ENCODE peak calls at places on chromosomes 5 and 9, in nine cellular contexts. J is ovary; R is heart right ventricle; B is mesenchymal stem cell; L is CD8-positive, alpha-beta T cell; X is tibial nerve; N is HCT116; K is K562; F is spleen. T is an unnamed sample. For H3K4me1, the result is how much of the 10 kb centered on the place peaks cover.

GRCh38 chr5:138241688-138242547 is 28.8 kb upstream of the CDC23 start:
- DNase-seq in J (no peak), R (peak), B (peak), L (no peak), X (peak), N (no peak), K (peak), F (peak), T (peak)

GRCh38 chr5:140035881-140036280 is 7.2 kb downstream of the NRG2 start:
- DNase-seq in J (no peak), R (peak), B (peak), L (no peak), X (no peak), N (no peak), K (no peak), F (no peak), T (no peak)

GRCh38 chr5:122154910-122155309 is 25.6 kb downstream of the ZNF474 start:
- DNase-seq in J (no peak), R (no peak), B (peak), L (no peak), X (peak), N (no peak), K (peak), F (no peak), T (no peak)

GRCh38 chr5:31611002-31611401 is 27.9 kb upstream of the PDZD2 start:
- DNase-seq in J (no peak), R (no peak), B (no peak), L (no peak), X (no peak), N (no peak), K (no peak), F (no peak), T (no peak)

GRCh38 chr5:7849531-7850240 is 1.2 kb downstream of the CFAP90 start:
- DNase-seq in J (peak), R (peak), B (peak), L (no peak), X (no peak), N (no peak), K (no peak), F (no peak), T (no peak)

GRCh38 chr9:29691758-29692407 is 2118.6 kb upstream of the C9orf72 start:
- DNase-seq in J (no peak), R (no peak), B (peak), L (no peak), X (no peak), N (peak), K (no peak), F (no peak), T (no peak)

GRCh38 chr5:67793418-67793817 is 422.1 kb upstream of the PIK3R1 start:
- DNase-seq in J (no peak), R (no peak), B (no peak), L (no peak), X (no peak), N (no peak), K (no peak), F (no peak), T (no peak)

GRCh38 chr9:4069457-4070162 is 230.3 kb downstream of the GLIS3 start:
- DNase-seq in J (no peak), R (no peak), B (peak), L (no peak), X (no peak), N (no peak), K (no peak), F (no peak), T (no peak)

GRCh38 chr5:170273968-170274710 is 23.4 kb downstream of the LCP2 start:
- DNase-seq in J (no peak), R (no peak), B (no peak), L (no peak), X (no peak), N (peak), K (peak), F (no peak), T (peak)

GRCh38 chr5:151156732-151157402 is 712 bp downstream of the ANXA6 start:
- DNase-seq in J (no peak), R (no peak), B (peak), L (no peak), X (no peak), N (no peak), K (no peak), F (peak), T (no peak)

GRCh38 chr5:73254634-73255033 is 81.6 kb downstream of the TMEM174 start:
- DNase-seq in J (no peak), R (no peak), B (no peak), L (no peak), X (no peak), N (no peak), K (no peak), F (no peak), T (no peak)

GRCh38 chr9:133142657-133143592 is 20.8 kb downstream of the GBGT1 start:
- DNase-seq in J (no peak), R (no peak), B (no peak), L (no peak), X (no peak), N (no peak), K (peak), F (peak), T (peak)

GRCh38 chr5:76414788-76415187 is 11.7 kb downstream of the IQGAP2 start:
- DNase-seq in J (no peak), R (no peak), B (no peak), L (no peak), X (no peak), N (no peak), K (no peak), F (no peak), T (no peak)

GRCh38 chr5:116553366-116553765 is 21.3 kb downstream of the SEMA6A start:
- DNase-seq in J (no peak), R (no peak), B (no peak), L (no peak), X (no peak), N (no peak), K (no peak), F (no peak), T (no peak)

GRCh38 chr5:7910738-7911428 is 41.9 kb downstream of the MTRR start:
- DNase-seq in J (no peak), R (no peak), B (no peak), L (no peak), X (no peak), N (no peak), K (no peak), F (no peak), T (no peak)

GRCh38 chr9:84947412-84947972 is 278.0 kb downstream of the NTRK2 start:
- DNase-seq in J (no peak), R (no peak), B (no peak), L (no peak), X (no peak), N (no peak), K (no peak), F (no peak), T (no peak)

GRCh38 chr5:31049933-31050704 is 143.4 kb upstream of the CDH6 start:
- DNase-seq in J (no peak), R (no peak), B (peak), L (no peak), X (no peak), N (no peak), K (no peak), F (no peak), T (no peak)

GRCh38 chr5:31656806-31657205 is 17.9 kb downstream of the PDZD2 start:
- DNase-seq in J (no peak), R (no peak), B (no peak), L (no peak), X (no peak), N (no peak), K (no peak), F (no peak), T (no peak)

GRCh38 chr9:6973762-6974161 is 216.0 kb downstream of the KDM4C start:
- DNase-seq in J (no peak), R (no peak), B (peak), L (no peak), X (no peak), N (no peak), K (no peak), F (no peak), T (no peak)

GRCh38 chr9:4277531-4277991 is 22.3 kb downstream of the GLIS3 start:
- DNase-seq in J (no peak), R (no peak), B (no peak), L (no peak), X (no peak), N (no peak), K (no peak), F (no peak), T (peak)

GRCh38 chr9:32434892-32435291 is 50.4 kb downstream of the ACO1 start:
- DNase-seq in J (no peak), R (no peak), B (peak), L (no peak), X (no peak), N (no peak), K (no peak), F (no peak), T (no peak)

GRCh38 chr9:4090491-4090890 is 209.4 kb downstream of the GLIS3 start:
- DNase-seq in J (no peak), R (no peak), B (no peak), L (no peak), X (no peak), N (no peak), K (peak), F (no peak), T (no peak)

GRCh38 chr5:73693573-73694061 is 67.6 kb downstream of the ARHGEF28 start:
- DNase-seq in J (peak), R (no peak), B (peak), L (no peak), X (no peak), N (no peak), K (no peak), F (no peak), T (peak)

GRCh38 chr5:10719965-10720364 is 41.1 kb downstream of the DAP start:
- DNase-seq in J (no peak), R (no peak), B (peak), L (no peak), X (no peak), N (peak), K (no peak), F (no peak), T (peak)

GRCh38 chr5:146765089-146765832 is 113.3 kb downstream of the PPP2R2B start:
- DNase-seq in J (no peak), R (no peak), B (no peak), L (no peak), X (no peak), N (no peak), K (no peak), F (no peak), T (peak)

GRCh38 chr9:127828262-127829031 is 25.8 kb downstream of the FPGS start:
- DNase-seq in J (peak), R (peak), B (peak), L (no peak), X (peak), N (peak), K (peak), F (peak), T (peak)

GRCh38 chr5:18497089-18497488 is 862.8 kb downstream of the TAF11L14 start:
- DNase-seq in J (no peak), R (no peak), B (no peak), L (no peak), X (no peak), N (no peak), K (no peak), F (no peak), T (no peak)

GRCh38 chr9:105290401-105290800 is 46.0 kb downstream of the SLC44A1 start:
- DNase-seq in J (no peak), R (no peak), B (peak), L (no peak), X (no peak), N (no peak), K (no peak), F (no peak), T (peak)

DNA sequence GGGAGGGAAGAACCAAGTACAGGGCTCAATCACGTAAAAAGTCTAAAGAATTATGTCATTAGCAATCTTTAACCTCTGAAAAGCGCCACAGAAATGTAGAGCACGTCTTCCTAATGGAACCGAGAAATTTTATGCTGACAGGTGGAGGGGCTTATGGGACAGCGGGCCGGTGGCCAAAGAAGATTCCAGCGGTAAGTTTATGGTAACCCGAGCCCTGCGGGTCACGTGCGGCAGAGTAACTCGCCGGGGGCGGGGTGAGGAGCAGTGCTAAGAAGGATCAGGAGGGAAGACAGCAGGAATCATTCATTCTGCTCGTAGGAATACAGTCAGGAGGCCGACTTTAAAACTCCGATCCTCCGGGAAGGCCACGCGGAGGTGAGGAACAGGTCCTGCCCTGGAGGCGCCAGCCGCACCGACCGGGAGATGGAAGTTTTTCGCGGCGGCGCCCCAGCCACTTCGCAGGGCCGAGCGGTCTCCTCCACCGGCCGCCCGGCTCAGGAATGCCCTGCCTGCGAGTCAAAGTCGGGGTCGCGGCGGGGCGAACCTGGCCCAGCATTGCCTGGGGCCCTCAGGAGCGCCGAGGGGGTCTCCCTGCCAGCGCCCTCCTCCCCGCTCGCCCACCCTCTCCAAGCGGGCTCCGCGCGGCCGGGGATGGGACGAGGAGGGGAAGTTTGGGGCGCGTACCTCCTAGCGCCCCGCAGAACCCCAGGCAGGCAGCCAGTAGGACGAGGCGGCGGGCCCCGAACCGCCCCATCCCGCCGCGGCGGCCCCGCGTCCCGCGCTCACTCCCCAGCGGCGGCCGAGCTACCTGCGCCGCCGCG is 101.8 kb downstream of the ESM1 start:
- DNase-seq in J (peak), R (peak), B (peak), L (no peak), X (peak), N (no peak), K (peak), F (peak), T (peak)
- H3K27ac ChIP-seq in J (peak), R (peak), B (no peak), L (no peak), X (no peak), N (no peak), K (no peak), F (no peak), T (no peak)

GRCh38 chr5:153592081-153592480 is 101.6 kb downstream of the GRIA1 start:
- DNase-seq in J (no peak), R (no peak), B (peak), L (no peak), X (no peak), N (no peak), K (no peak), F (no peak), T (no peak)

GRCh38 chr5:153598099-153598498 is 107.6 kb downstream of the GRIA1 start:
- DNase-seq in J (no peak), R (no peak), B (no peak), L (no peak), X (no peak), N (no peak), K (no peak), F (no peak), T (no peak)

DNA sequence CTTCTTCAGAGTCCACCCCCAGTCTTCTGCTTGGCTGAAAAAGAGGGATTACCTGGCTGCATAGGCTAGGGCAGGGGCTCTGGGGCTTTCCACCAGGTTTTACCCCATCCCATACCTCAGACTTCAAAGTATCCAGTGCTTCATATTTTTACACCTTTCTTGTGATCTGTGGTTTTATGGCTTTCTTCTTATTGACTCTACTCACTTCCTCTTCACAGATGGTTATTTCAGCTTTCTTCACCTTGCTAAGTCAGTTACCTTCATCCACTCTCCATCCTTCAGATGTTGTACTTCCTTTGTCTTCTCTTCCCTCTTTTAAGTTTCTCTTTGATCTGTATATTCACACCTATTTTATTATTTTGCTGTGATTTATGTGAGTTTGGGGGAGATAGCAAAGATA is 104.3 kb downstream of the GRIA1 start:
- DNase-seq in J (no peak), R (no peak), B (no peak), L (no peak), X (no peak), N (no peak), K (no peak), F (no peak), T (no peak)
- H3K4me1 ChIP-seq in J (under half), R (under half), B (under half), L (under half), X (under half), N (under half), K (under half), F (under half), T (under half)

DNA sequence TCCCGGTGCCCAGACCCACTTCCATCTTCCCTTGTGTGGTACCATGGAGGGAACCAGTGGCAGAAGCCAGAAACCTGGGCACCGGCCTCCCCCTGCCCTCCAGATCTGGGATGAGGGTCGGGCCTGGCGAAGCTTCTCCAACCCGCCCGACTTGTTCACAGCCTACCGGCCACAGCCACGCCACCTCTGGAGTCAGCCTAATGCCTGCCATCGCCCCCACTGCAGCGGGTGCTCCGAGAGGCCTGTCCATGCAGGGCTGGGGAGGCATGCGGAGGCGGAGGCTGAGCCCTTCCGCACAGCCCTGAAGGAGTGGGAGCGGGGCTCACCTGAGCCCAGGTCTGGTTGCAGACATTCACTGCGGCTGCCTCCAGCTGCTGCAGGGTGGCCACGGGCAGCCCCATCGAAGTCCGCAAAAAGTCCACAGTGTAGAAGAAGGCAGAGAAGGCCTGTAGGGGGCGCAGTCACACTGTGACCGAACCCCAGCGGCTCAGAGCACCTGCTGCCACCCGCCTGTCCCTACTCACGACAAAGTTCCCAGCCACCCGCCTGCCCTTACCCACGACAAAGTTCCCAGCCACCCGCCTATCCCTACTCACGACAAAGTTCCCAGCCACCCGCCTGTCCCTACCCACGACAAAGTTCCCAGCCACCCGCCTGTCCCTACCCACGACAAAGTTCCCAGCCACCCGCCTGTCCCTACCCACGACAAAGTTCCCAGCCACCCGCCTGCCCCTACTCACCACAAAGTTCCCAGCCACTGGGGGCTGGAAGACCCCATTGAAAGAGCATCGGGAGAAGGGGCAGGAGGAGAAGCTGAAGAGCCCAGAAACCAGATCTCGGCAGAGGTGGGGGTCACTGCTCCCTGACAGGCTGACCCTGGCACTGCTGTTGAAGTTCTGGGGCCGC is 3.8 kb upstream of the NPDC1 start:
- DNase-seq in J (peak), R (peak), B (peak), L (no peak), X (peak), N (no peak), K (peak), F (no peak), T (peak)
- H3K27ac ChIP-seq in J (no peak), R (no peak), B (no peak), L (no peak), X (no peak), N (no peak), K (no peak), F (no peak), T (no peak)

GRCh38 chr5:159207222-159207615 is 2.1 kb downstream of the RNF145 start:
- DNase-seq in J (no peak), R (no peak), B (no peak), L (no peak), X (no peak), N (no peak), K (no peak), F (no peak), T (no peak)

GRCh38 chr5:159209438-159210305 is at the start of gene RNF145:
- DNase-seq in J (peak), R (peak), B (peak), L (peak), X (peak), N (peak), K (peak), F (peak), T (peak)

GRCh38 chr5:159207616-159208507 is 1.5 kb downstream of the RNF145 start:
- DNase-seq in J (peak), R (peak), B (peak), L (peak), X (peak), N (peak), K (peak), F (peak), T (peak)

GRCh38 chr5:159210306-159210722 is 961 bp upstream of the RNF145 start:
- DNase-seq in J (no peak), R (no peak), B (no peak), L (no peak), X (no peak), N (no peak), K (peak), F (no peak), T (peak)

GRCh38 chr5:159208508-159209437 is 580 bp downstream of the RNF145 start:
- DNase-seq in J (peak), R (peak), B (peak), L (no peak), X (peak), N (no peak), K (peak), F (no peak), T (peak)
- H3K4me1 ChIP-seq in J (under half), R (under half), B (under half), L (under half), X (under half), N (under half), K (under half), F (half or more), T (under half)

T was measured in small intestine.